ENCODE peak calls at places on chromosomes 6 and 20, in four cellular contexts. K, L, I and R are unnamed samples.

GRCh38 chr6:144036064-144036873 is 28.2 kb upstream of the PLAGL1 start:
- DNase-seq in K (peak), L (peak), I (no peak), R (peak)

GRCh38 chr6:17710331-17710730 is 3.6 kb upstream of the NUP153 start:
- DNase-seq in K (no peak), L (no peak), I (no peak), R (no peak)

GRCh38 chr6:43328528-43328927 is 19.9 kb upstream of the CRIP3 start:
- DNase-seq in K (no peak), L (no peak), I (no peak), R (peak)

GRCh38 chr6:157135691-157136090 is 187.6 kb downstream of the TMEM242 start:
- DNase-seq in K (no peak), L (no peak), I (no peak), R (no peak)

GRCh38 chr6:169241688-169242350 is 11.8 kb downstream of the THBS2 start:
- DNase-seq in K (no peak), L (no peak), I (no peak), R (no peak)

GRCh38 chr6:167682125-167682524 is 144.6 kb upstream of the AFDN start:
- DNase-seq in K (no peak), L (no peak), I (no peak), R (no peak)

GRCh38 chr20:63153254-63154221 is 62.4 kb downstream of the YTHDF1 start:
- DNase-seq in K (no peak), L (no peak), I (no peak), R (no peak)

GRCh38 chr20:48302844-48303552 is 517.7 kb upstream of the SULF2 start:
- DNase-seq in K (no peak), L (no peak), I (no peak), R (no peak)

GRCh38 chr6:47992805-47993204 is 118.2 kb downstream of the PTCHD4 start:
- DNase-seq in K (no peak), L (no peak), I (no peak), R (no peak)

GRCh38 chr20:38941726-38942389 is 15.6 kb downstream of the FAM83D start:
- DNase-seq in K (no peak), L (no peak), I (no peak), R (no peak)

GRCh38 chr20:3854462-3854870 is 7.8 kb downstream of the MAVS start:
- DNase-seq in K (no peak), L (no peak), I (no peak), R (no peak)

GRCh38 chr6:6315660-6316059 is 4.8 kb downstream of the F13A1 start:
- DNase-seq in K (no peak), L (peak), I (no peak), R (peak)

GRCh38 chr20:11901127-11901526 is 16.6 kb upstream of the BTBD3 start:
- DNase-seq in K (no peak), L (no peak), I (no peak), R (peak)

GRCh38 chr6:81204741-81205140 is 547.7 kb downstream of the TENT5A start:
- DNase-seq in K (no peak), L (no peak), I (no peak), R (no peak)

GRCh38 chr6:12339808-12340487 is 49.8 kb downstream of the EDN1 start:
- DNase-seq in K (no peak), L (no peak), I (no peak), R (no peak)

GRCh38 chr6:158697798-158698197 is 47.9 kb downstream of the SYTL3 start:
- DNase-seq in K (no peak), L (no peak), I (no peak), R (no peak)

GRCh38 chr6:149336529-149336928 is 19.0 kb downstream of the TAB2 start:
- DNase-seq in K (no peak), L (no peak), I (no peak), R (peak)

GRCh38 chr6:2351090-2351489 is 105.7 kb upstream of the GMDS start:
- DNase-seq in K (no peak), L (no peak), I (no peak), R (no peak)

GRCh38 chr6:114249522-114249921 is 93.3 kb downstream of the HS3ST5 start:
- DNase-seq in K (no peak), L (no peak), I (no peak), R (no peak)

GRCh38 chr6:94341173-94341572 is 921.8 kb upstream of the EPHA7 start:
- DNase-seq in K (no peak), L (no peak), I (no peak), R (no peak)

GRCh38 chr6:15504040-15504491 is 158.8 kb downstream of the DTNBP1 start:
- DNase-seq in K (no peak), L (no peak), I (no peak), R (peak)

GRCh38 chr6:109336221-109336955 is 45.9 kb downstream of the CD164 start:
- DNase-seq in K (no peak), L (no peak), I (no peak), R (peak)

GRCh38 chr6:103870970-103871369 is 988.7 kb downstream of the HACE1 start:
- DNase-seq in K (no peak), L (no peak), I (no peak), R (no peak)

GRCh38 chr6:31356946-31357466 is at the start of gene HLA-B:
- DNase-seq in K (peak), L (peak), I (peak), R (peak)

GRCh38 chr20:14384820-14385740 is 47.7 kb upstream of the FLRT3 start:
- DNase-seq in K (no peak), L (no peak), I (no peak), R (no peak)

GRCh38 chr6:79878142-79878748 is 69.1 kb downstream of the ELOVL4 start:
- DNase-seq in K (no peak), L (no peak), I (no peak), R (peak)

GRCh38 chr20:4012631-4013030 is 2.7 kb downstream of the RNF24 start:
- DNase-seq in K (no peak), L (peak), I (no peak), R (no peak)

GRCh38 chr20:36929290-36929689 is 22.2 kb downstream of the SAMHD1 start:
- DNase-seq in K (no peak), L (no peak), I (no peak), R (peak)

GRCh38 chr6:22041797-22042489 is 254.9 kb downstream of the PRL start:
- DNase-seq in K (no peak), L (no peak), I (peak), R (peak)

GRCh38 chr6:37303891-37304503 is 46.1 kb upstream of the TMEM217 start:
- DNase-seq in K (no peak), L (peak), I (peak), R (peak)

GRCh38 chr6:140956567-140957306 is 1176.0 kb upstream of the GJE1 start:
- DNase-seq in K (no peak), L (no peak), I (no peak), R (peak)

GRCh38 chr6:129853996-129854711 is 7.0 kb downstream of the TMEM244 start:
- DNase-seq in K (no peak), L (no peak), I (no peak), R (peak)

GRCh38 chr6:169669147-169669546 is 32.7 kb downstream of the WDR27 start:
- DNase-seq in K (no peak), L (no peak), I (no peak), R (no peak)

GRCh38 chr6:22042713-22043112 is 254.1 kb downstream of the PRL start:
- DNase-seq in K (no peak), L (no peak), I (no peak), R (peak)

GRCh38 chr6:75397806-75398465 is 95.7 kb downstream of the FILIP1 start:
- DNase-seq in K (no peak), L (no peak), I (no peak), R (peak)

GRCh38 chr6:147322299-147323162 is 118.3 kb downstream of the STXBP5 start:
- DNase-seq in K (peak), L (peak), I (no peak), R (no peak)

GRCh38 chr6:38495922-38496635 is 143.7 kb downstream of the BTBD9 start:
- DNase-seq in K (no peak), L (no peak), I (no peak), R (no peak)

GRCh38 chr6:12751694-12752304 is 35.2 kb downstream of the PHACTR1 start:
- DNase-seq in K (no peak), L (peak), I (peak), R (peak)

GRCh38 chr6:45619994-45620471 is 242.3 kb upstream of the SUPT3H start:
- DNase-seq in K (no peak), L (no peak), I (no peak), R (peak)

GRCh38 chr6:160532315-160532714 is 131.8 kb downstream of the LPA start:
- DNase-seq in K (no peak), L (no peak), I (no peak), R (no peak)